ENCODE peak calls at places on chromosomes 1 and 21, in five cellular contexts. R is stimulated activated naive CD4-positive, alpha-beta T cell treated with Interleukin-2 at 50 U/mL for 16 hours; W is OCI-M1; N is RCC 7860; S is tibial nerve. O is an unnamed sample.

GRCh38 chr1:221800831-221801610 is 59.1 kb upstream of the DUSP10 start:
- DNase-seq in R (no peak), W (no peak), N (peak; percentile 34), S (no peak), O (no peak)

GRCh38 chr1:12047120-12047876 is 15.8 kb upstream of the TNFRSF8 start:
- DNase-seq in R (peak; percentile 73), W (peak; percentile 49), N (no peak), S (no peak), O (peak; percentile 77)

GRCh38 chr1:37243368-37244082 is 209.2 kb upstream of the GRIK3 start:
- DNase-seq in R (no peak), W (no peak), N (no peak), S (no peak), O (no peak)

GRCh38 chr1:113459279-113459678 is 69.0 kb downstream of the MAGI3 start:
- DNase-seq in R (no peak), W (no peak), N (no peak), S (no peak), O (no peak)

GRCh38 chr1:65278344-65279091 is 30.8 kb upstream of the DNAJC6 start:
- DNase-seq in R (no peak), W (no peak), N (no peak), S (no peak), O (no peak)

GRCh38 chr1:25568090-25568833 is 24.9 kb downstream of the LDLRAP1 start:
- DNase-seq in R (no peak), W (no peak), N (peak; percentile 33), S (peak; percentile 47), O (peak; percentile 90)

GRCh38 chr1:112454316-112454715 is 54.4 kb upstream of the WNT2B start:
- DNase-seq in R (no peak), W (no peak), N (peak; percentile 24), S (no peak), O (no peak)

GRCh38 chr1:16146888-16147614 is 8.8 kb downstream of the EPHA2 start:
- DNase-seq in R (no peak), W (no peak), N (peak; percentile 87), S (no peak), O (peak; percentile 86)

GRCh38 chr1:210792250-210792649 is 341.7 kb downstream of the KCNH1 start:
- DNase-seq in R (no peak), W (no peak), N (no peak), S (no peak), O (peak; percentile 46)

GRCh38 chr1:205255941-205256780 is 28.4 kb downstream of the TMCC2 start:
- DNase-seq in R (peak; percentile 78), W (peak; percentile 99), N (peak; percentile 64), S (peak; percentile 92), O (peak; percentile 75)

GRCh38 chr1:22969224-22969829 is 3.3 kb downstream of the LACTBL1 start:
- DNase-seq in R (no peak), W (no peak), N (no peak), S (no peak), O (peak; percentile 81)

GRCh38 chr1:185337221-185337620 is 20.2 kb upstream of the IVNS1ABP start:
- DNase-seq in R (no peak), W (no peak), N (no peak), S (no peak), O (peak; percentile 27)

GRCh38 chr1:207424570-207425131 is 29.5 kb upstream of the CR2 start:
- DNase-seq in R (no peak), W (no peak), N (no peak), S (no peak), O (no peak)

GRCh38 chr1:111272081-111272480 is 18.6 kb upstream of the CHIA start:
- DNase-seq in R (no peak), W (no peak), N (no peak), S (no peak), O (no peak)

GRCh38 chr1:3453891-3454810 is at the start of gene ARHGEF16:
- DNase-seq in R (no peak), W (no peak), N (peak; percentile 53), S (no peak), O (no peak)

GRCh38 chr1:229408458-229409037 is 25.3 kb downstream of the ACTA1 start:
- DNase-seq in R (no peak), W (no peak), N (no peak), S (no peak), O (peak; percentile 42)

GRCh38 chr1:28246427-28246832 is 10.5 kb downstream of the ATP5IF1 start:
- DNase-seq in R (no peak), W (peak; percentile 82), N (peak; percentile 55), S (no peak), O (no peak)

GRCh38 chr1:204417231-204417997 is 5.8 kb upstream of the PPP1R15B start:
- DNase-seq in R (peak; percentile 17), W (peak; percentile 94), N (peak; percentile 100), S (no peak), O (peak; percentile 97)

GRCh38 chr1:193916452-193916851 is 730.0 kb upstream of the B3GALT2 start:
- DNase-seq in R (no peak), W (no peak), N (no peak), S (no peak), O (no peak)

GRCh38 chr1:66331641-66332523 is 202.1 kb upstream of the SGIP1 start:
- DNase-seq in R (peak; percentile 34), W (peak; percentile 29), N (peak; percentile 16), S (peak; percentile 24), O (peak; percentile 86)

GRCh38 chr1:152190589-152190988 is 31.6 kb upstream of the RPTN start:
- DNase-seq in R (no peak), W (no peak), N (no peak), S (no peak), O (no peak)

GRCh38 chr1:50724626-50725286 is 235.3 kb downstream of the FAF1 start:
- DNase-seq in R (no peak), W (peak; percentile 14), N (no peak), S (no peak), O (no peak)

GRCh38 chr1:118081387-118081786 is 103.6 kb downstream of the SPAG17 start:
- DNase-seq in R (no peak), W (peak; percentile 22), N (no peak), S (no peak), O (no peak)

GRCh38 chr1:67342002-67342890 is 34.6 kb downstream of the IL12RB2 start:
- DNase-seq in R (peak; percentile 45), W (no peak), N (no peak), S (no peak), O (no peak)

GRCh38 chr1:208203848-208204609 is 40.2 kb downstream of the PLXNA2 start:
- DNase-seq in R (no peak), W (no peak), N (no peak), S (no peak), O (peak; percentile 55)

GRCh38 chr1:60329636-60330035 is 256.1 kb upstream of the C1orf87 start:
- DNase-seq in R (no peak), W (no peak), N (no peak), S (no peak), O (no peak)

GRCh38 chr1:118223426-118223825 is 38.4 kb upstream of the SPAG17 start:
- DNase-seq in R (no peak), W (peak; percentile 20), N (no peak), S (no peak), O (no peak)

GRCh38 chr1:32538887-32539583 is at the start of gene ZBTB8A:
- DNase-seq in R (no peak), W (peak; percentile 17), N (peak; percentile 21), S (no peak), O (peak; percentile 69)

GRCh38 chr1:159925713-159926066 is 383 bp upstream of the TAGLN2 start:
- DNase-seq in R (no peak), W (no peak), N (peak; percentile 68), S (no peak), O (no peak)

GRCh38 chr1:32426489-32427255 is 32.4 kb upstream of the BSDC1 start:
- DNase-seq in R (no peak), W (no peak), N (no peak), S (no peak), O (no peak)

GRCh38 chr1:11847667-11848445 is at the start of gene NPPA:
- DNase-seq in R (no peak), W (no peak), N (no peak), S (no peak), O (peak; percentile 40)

GRCh38 chr1:6602669-6603423 is at the start of gene KLHL21:
- DNase-seq in R (peak; percentile 89), W (peak; percentile 92), N (peak; percentile 85), S (peak; percentile 85), O (peak; percentile 91)

GRCh38 chr1:24500448-24501048 is 2.1 kb upstream of the RCAN3 start:
- DNase-seq in R (no peak), W (no peak), N (no peak), S (no peak), O (no peak)

GRCh38 chr1:14681182-14681581 is 82.7 kb downstream of the KAZN start:
- DNase-seq in R (no peak), W (no peak), N (peak; percentile 45), S (no peak), O (peak; percentile 3)

GRCh38 chr1:85358702-85359438 is 82.4 kb upstream of the BCL10 start:
- DNase-seq in R (no peak), W (no peak), N (no peak), S (no peak), O (no peak)

GRCh38 chr1:247452447-247453039 is 5.4 kb downstream of the OR2B11 start:
- DNase-seq in R (no peak), W (no peak), N (no peak), S (no peak), O (peak; percentile 14)

GRCh38 chr21:38965910-38966504 is 160.3 kb downstream of the ETS2 start:
- DNase-seq in R (no peak), W (no peak), N (no peak), S (no peak), O (peak; percentile 90)

O was measured in RPMI7951.